ENCODE peak calls at places on chromosomes 7 and 10, in ten cellular contexts. One of them, this sample, is unnamed. For H3K4me1, the result is how much of the 10 kb centered on the place peaks cover.

GRCh38 chr7:73560035-73560835 is 2.7 kb upstream of the BCL7B start:
- DNase-seq in A549: peak
- DNase-seq in HCT116: no peak
- DNase-seq in spleen: no peak
- DNase-seq in heart left ventricle: no peak
- DNase-seq in IMR-90: peak
- DNase-seq in transverse colon: no peak
- DNase-seq in esophagus squamous epithelium: no peak
- DNase-seq in stomach: no peak
- DNase-seq in HepG2: peak
- DNase-seq in this sample: no peak

GRCh38 chr10:96374985-96375830 is 16.4 kb upstream of the OPALIN start:
- DNase-seq in A549: peak
- DNase-seq in HCT116: peak
- DNase-seq in spleen: peak
- DNase-seq in heart left ventricle: peak
- DNase-seq in IMR-90: peak
- DNase-seq in transverse colon: peak
- DNase-seq in esophagus squamous epithelium: no peak
- DNase-seq in stomach: peak
- DNase-seq in HepG2: peak
- DNase-seq in this sample: peak

GRCh38 chr7:47536705-47537611 is 45.0 kb downstream of the TNS3 start:
- DNase-seq in A549: no peak
- DNase-seq in HCT116: no peak
- DNase-seq in spleen: peak
- DNase-seq in heart left ventricle: peak
- DNase-seq in IMR-90: peak
- DNase-seq in transverse colon: peak
- DNase-seq in esophagus squamous epithelium: no peak
- DNase-seq in stomach: peak
- DNase-seq in HepG2: no peak
- DNase-seq in this sample: peak

GRCh38 chr7:158908552-158908951 is 52.2 kb downstream of the DYNC2I1 start:
- DNase-seq in A549: no peak
- DNase-seq in HCT116: no peak
- DNase-seq in spleen: no peak
- DNase-seq in heart left ventricle: no peak
- DNase-seq in IMR-90: no peak
- DNase-seq in transverse colon: no peak
- DNase-seq in esophagus squamous epithelium: no peak
- DNase-seq in stomach: no peak
- DNase-seq in HepG2: no peak
- DNase-seq in this sample: no peak

GRCh38 chr7:47677664-47678063 is 95.8 kb upstream of the TNS3 start:
- DNase-seq in A549: no peak
- DNase-seq in HCT116: no peak
- DNase-seq in spleen: no peak
- DNase-seq in heart left ventricle: no peak
- DNase-seq in IMR-90: no peak
- DNase-seq in transverse colon: no peak
- DNase-seq in esophagus squamous epithelium: no peak
- DNase-seq in stomach: no peak
- DNase-seq in HepG2: no peak
- DNase-seq in this sample: no peak

GRCh38 chr7:44959433-44959951 is 19.3 kb downstream of the MYO1G start:
- DNase-seq in A549: no peak
- DNase-seq in HCT116: no peak
- DNase-seq in spleen: no peak
- DNase-seq in heart left ventricle: no peak
- DNase-seq in IMR-90: peak
- DNase-seq in transverse colon: no peak
- DNase-seq in esophagus squamous epithelium: no peak
- DNase-seq in stomach: no peak
- DNase-seq in HepG2: no peak
- DNase-seq in this sample: no peak

GRCh38 chr7:92754756-92755581 is 81.4 kb downstream of the CDK6 start:
- DNase-seq in A549: no peak
- DNase-seq in HCT116: no peak
- DNase-seq in spleen: no peak
- DNase-seq in heart left ventricle: no peak
- DNase-seq in IMR-90: no peak
- DNase-seq in transverse colon: no peak
- DNase-seq in esophagus squamous epithelium: no peak
- DNase-seq in stomach: no peak
- DNase-seq in HepG2: no peak
- DNase-seq in this sample: no peak

GRCh38 chr10:11440250-11441150 is 170.9 kb downstream of the USP6NL start:
- DNase-seq in A549: no peak
- DNase-seq in HCT116: no peak
- DNase-seq in spleen: no peak
- DNase-seq in heart left ventricle: no peak
- DNase-seq in IMR-90: no peak
- DNase-seq in transverse colon: no peak
- DNase-seq in esophagus squamous epithelium: no peak
- DNase-seq in stomach: no peak
- DNase-seq in HepG2: no peak
- DNase-seq in this sample: no peak

GRCh38 chr10:80463868-80464267 is 9.8 kb downstream of the TSPAN14 start:
- DNase-seq in A549: no peak
- DNase-seq in HCT116: no peak
- DNase-seq in spleen: no peak
- DNase-seq in heart left ventricle: no peak
- DNase-seq in IMR-90: no peak
- DNase-seq in transverse colon: no peak
- DNase-seq in esophagus squamous epithelium: no peak
- DNase-seq in stomach: no peak
- DNase-seq in HepG2: no peak
- DNase-seq in this sample: no peak

GRCh38 chr10:80465839-80466590 is 11.9 kb downstream of the TSPAN14 start:
- DNase-seq in A549: no peak
- DNase-seq in HCT116: no peak
- DNase-seq in spleen: peak
- DNase-seq in heart left ventricle: no peak
- DNase-seq in IMR-90: no peak
- DNase-seq in transverse colon: no peak
- DNase-seq in esophagus squamous epithelium: no peak
- DNase-seq in stomach: no peak
- DNase-seq in HepG2: no peak
- DNase-seq in this sample: no peak

GRCh38 chr10:80466724-80467326 is 12.7 kb downstream of the TSPAN14 start:
- DNase-seq in A549: no peak
- DNase-seq in HCT116: no peak
- DNase-seq in spleen: no peak
- DNase-seq in heart left ventricle: no peak
- DNase-seq in IMR-90: no peak
- DNase-seq in transverse colon: no peak
- DNase-seq in esophagus squamous epithelium: no peak
- DNase-seq in stomach: no peak
- DNase-seq in HepG2: no peak
- DNase-seq in this sample: no peak

GRCh38 chr10:80462986-80463741 is 9.1 kb downstream of the TSPAN14 start:
- DNase-seq in A549: no peak
- DNase-seq in HCT116: no peak
- DNase-seq in spleen: no peak
- DNase-seq in heart left ventricle: no peak
- DNase-seq in IMR-90: peak
- DNase-seq in transverse colon: no peak
- DNase-seq in esophagus squamous epithelium: no peak
- DNase-seq in stomach: no peak
- DNase-seq in HepG2: no peak
- DNase-seq in this sample: no peak

DNA sequence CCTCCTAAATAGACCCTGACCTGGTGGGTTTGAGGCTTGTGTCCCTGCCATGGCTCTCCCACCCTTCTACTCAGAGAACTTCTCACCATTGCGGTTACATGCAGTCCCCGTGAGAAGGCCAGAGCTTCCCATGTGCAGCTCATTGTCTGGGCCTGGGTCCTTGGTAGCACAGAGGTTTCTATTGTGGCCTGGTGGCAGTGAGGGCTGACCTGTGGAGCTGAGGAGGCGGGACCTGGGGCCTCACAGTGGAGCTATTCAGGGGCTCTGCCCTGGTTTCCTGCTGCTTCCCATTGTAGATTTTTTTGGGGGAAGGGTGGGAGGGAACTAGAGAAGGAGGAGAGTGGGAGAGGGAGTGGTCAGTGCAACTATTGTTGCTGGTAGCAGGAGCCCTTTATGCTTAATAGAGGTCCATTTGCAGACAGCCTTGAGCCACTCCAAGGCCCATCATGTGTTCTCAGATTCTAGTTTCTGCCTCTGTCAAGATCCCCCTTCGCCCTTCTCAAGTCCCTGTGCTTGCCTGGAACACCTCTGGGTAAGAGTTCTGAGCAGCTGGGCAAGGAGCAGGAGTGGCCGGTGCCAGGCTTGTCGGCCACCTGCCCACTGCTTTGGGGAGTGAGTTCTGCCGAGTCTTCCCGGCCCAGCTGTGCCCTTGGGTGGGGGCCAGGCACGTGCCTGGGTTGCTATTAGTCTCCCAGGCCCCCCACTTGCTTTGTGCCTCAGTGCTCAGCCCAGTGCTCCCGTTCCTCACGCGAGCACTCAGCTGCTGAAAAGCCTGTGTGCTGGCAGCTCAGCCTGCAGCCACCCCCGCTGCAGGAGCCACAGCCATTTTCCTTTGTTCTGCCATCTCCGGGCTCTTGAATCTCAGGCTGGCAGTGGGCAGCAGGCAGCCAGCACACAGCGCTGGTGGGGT is 10.7 kb downstream of the TSPAN14 start:
- DNase-seq in A549: no peak
- DNase-seq in HCT116: no peak
- DNase-seq in spleen: peak
- DNase-seq in heart left ventricle: peak
- DNase-seq in IMR-90: peak
- DNase-seq in transverse colon: no peak
- DNase-seq in esophagus squamous epithelium: no peak
- DNase-seq in stomach: peak
- DNase-seq in HepG2: peak
- DNase-seq in this sample: no peak
- H3K4me1 ChIP-seq in A549: half or more
- H3K4me1 ChIP-seq in HCT116: half or more
- H3K4me1 ChIP-seq in spleen: half or more
- H3K4me1 ChIP-seq in heart left ventricle: half or more
- H3K4me1 ChIP-seq in IMR-90: under half
- H3K4me1 ChIP-seq in transverse colon: half or more
- H3K4me1 ChIP-seq in esophagus squamous epithelium: half or more
- H3K4me1 ChIP-seq in stomach: half or more
- H3K4me1 ChIP-seq in HepG2: half or more
- H3K4me1 ChIP-seq in this sample: half or more

DNA sequence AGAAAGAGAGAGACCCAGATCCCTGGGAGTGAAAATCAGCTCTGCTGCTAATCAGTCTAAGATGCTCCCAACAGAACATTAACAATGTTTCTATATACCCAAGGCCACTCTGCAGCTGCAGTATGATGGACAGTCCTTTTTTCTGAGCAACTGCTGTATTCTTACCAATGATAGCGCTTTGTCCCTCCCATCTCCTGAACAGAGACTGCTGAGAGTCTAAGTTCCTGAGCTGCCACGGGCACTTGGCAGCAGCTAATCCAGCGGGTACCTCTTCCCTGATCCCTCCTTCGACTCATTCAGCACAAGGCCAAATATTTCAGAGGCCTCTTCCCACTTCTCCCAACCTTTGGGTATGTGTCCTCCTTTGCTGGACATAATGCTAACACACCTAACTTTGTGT is 7.7 kb downstream of the CPVL start:
- DNase-seq in A549: no peak
- DNase-seq in HCT116: no peak
- DNase-seq in spleen: no peak
- DNase-seq in heart left ventricle: no peak
- DNase-seq in IMR-90: no peak
- DNase-seq in transverse colon: no peak
- DNase-seq in esophagus squamous epithelium: no peak
- DNase-seq in stomach: no peak
- DNase-seq in HepG2: no peak
- DNase-seq in this sample: no peak
- H3K27ac ChIP-seq in A549: no peak
- H3K27ac ChIP-seq in HCT116: no peak
- H3K27ac ChIP-seq in spleen: no peak
- H3K27ac ChIP-seq in heart left ventricle: no peak
- H3K27ac ChIP-seq in IMR-90: no peak
- H3K27ac ChIP-seq in transverse colon: no peak
- H3K27ac ChIP-seq in esophagus squamous epithelium: no peak
- H3K27ac ChIP-seq in stomach: no peak
- H3K27ac ChIP-seq in HepG2: no peak
- H3K27ac ChIP-seq in this sample: no peak

DNA sequence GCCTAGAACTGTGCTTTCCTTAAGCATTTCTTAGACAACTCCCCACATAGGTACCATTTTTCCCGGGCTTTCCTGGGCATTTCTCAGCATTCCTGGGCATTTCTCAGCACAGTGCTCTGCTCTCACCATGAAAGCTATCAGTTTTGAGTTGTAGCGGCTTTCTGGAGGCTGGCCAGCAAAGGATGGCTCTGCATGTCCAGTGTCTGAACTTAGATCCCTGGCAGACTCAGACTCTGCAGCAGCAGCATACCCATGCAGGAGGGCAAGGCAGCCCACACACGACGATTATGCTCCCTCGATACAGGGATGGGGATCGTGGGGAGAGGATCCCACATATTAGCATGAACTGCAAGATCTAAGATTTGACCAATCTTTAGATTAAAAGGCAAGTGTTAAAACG is 248.9 kb upstream of the MKI67 start:
- DNase-seq in A549: no peak
- DNase-seq in HCT116: no peak
- DNase-seq in spleen: no peak
- DNase-seq in heart left ventricle: no peak
- DNase-seq in IMR-90: no peak
- DNase-seq in transverse colon: no peak
- DNase-seq in esophagus squamous epithelium: no peak
- DNase-seq in stomach: no peak
- DNase-seq in HepG2: no peak
- DNase-seq in this sample: no peak
- TF ChIP-seq POLR2A in A549: no peak
- TF ChIP-seq POLR2A in HCT116: no peak
- TF ChIP-seq POLR2A in spleen: no peak
- TF ChIP-seq POLR2A in heart left ventricle: no peak
- TF ChIP-seq POLR2A in IMR-90: no peak
- TF ChIP-seq POLR2A in transverse colon: no peak
- TF ChIP-seq POLR2A in esophagus squamous epithelium: no peak
- TF ChIP-seq POLR2A in stomach: no peak
- TF ChIP-seq POLR2A in HepG2: no peak
- TF ChIP-seq POLR2A in this sample: no peak

GRCh38 chr10:83930-84530 is 34.9 kb upstream of the TUBB8 start:
- DNase-seq in A549: no peak
- DNase-seq in HCT116: no peak
- DNase-seq in spleen: no peak
- DNase-seq in heart left ventricle: no peak
- DNase-seq in IMR-90: no peak
- DNase-seq in transverse colon: no peak
- DNase-seq in esophagus squamous epithelium: no peak
- DNase-seq in stomach: no peak
- DNase-seq in HepG2: no peak
- DNase-seq in this sample: no peak

GRCh38 chr10:79816-80215 is 30.7 kb upstream of the TUBB8 start:
- DNase-seq in A549: no peak
- DNase-seq in HCT116: no peak
- DNase-seq in spleen: no peak
- DNase-seq in heart left ventricle: no peak
- DNase-seq in IMR-90: no peak
- DNase-seq in transverse colon: no peak
- DNase-seq in esophagus squamous epithelium: no peak
- DNase-seq in stomach: no peak
- DNase-seq in HepG2: no peak
- DNase-seq in this sample: no peak

GRCh38 chr10:80477-81105 is 31.5 kb upstream of the TUBB8 start:
- DNase-seq in A549: no peak
- DNase-seq in HCT116: no peak
- DNase-seq in spleen: no peak
- DNase-seq in heart left ventricle: no peak
- DNase-seq in IMR-90: no peak
- DNase-seq in transverse colon: no peak
- DNase-seq in esophagus squamous epithelium: no peak
- DNase-seq in stomach: no peak
- DNase-seq in HepG2: no peak
- DNase-seq in this sample: no peak

DNA sequence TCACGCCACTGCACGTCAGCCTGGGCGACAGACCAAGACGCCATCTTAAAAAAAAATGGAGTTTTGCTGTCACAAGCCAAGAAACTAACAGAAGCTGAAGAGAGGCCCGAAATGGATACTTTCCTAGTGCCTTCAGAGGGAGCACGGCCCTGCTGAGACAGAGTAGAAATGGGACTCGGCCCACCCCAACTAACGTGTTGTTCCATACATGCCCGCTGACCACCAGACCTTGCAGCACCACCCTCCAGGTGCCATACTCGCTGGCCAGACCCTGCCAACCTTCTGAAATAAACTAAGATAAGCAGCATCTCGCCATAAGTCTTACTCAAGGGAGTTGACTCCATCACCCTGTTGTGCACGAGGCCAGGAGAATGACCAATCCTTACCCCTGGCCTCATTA is 29.5 kb upstream of the TUBB8 start:
- DNase-seq in A549: no peak
- DNase-seq in HCT116: no peak
- DNase-seq in spleen: no peak
- DNase-seq in heart left ventricle: no peak
- DNase-seq in IMR-90: no peak
- DNase-seq in transverse colon: no peak
- DNase-seq in esophagus squamous epithelium: no peak
- DNase-seq in stomach: no peak
- DNase-seq in HepG2: no peak
- DNase-seq in this sample: no peak
- H3K4me1 ChIP-seq in A549: under half
- H3K4me1 ChIP-seq in HCT116: under half
- H3K4me1 ChIP-seq in spleen: under half
- H3K4me1 ChIP-seq in heart left ventricle: under half
- H3K4me1 ChIP-seq in IMR-90: under half
- H3K4me1 ChIP-seq in transverse colon: under half
- H3K4me1 ChIP-seq in esophagus squamous epithelium: under half
- H3K4me1 ChIP-seq in stomach: under half
- H3K4me1 ChIP-seq in HepG2: under half
- H3K4me1 ChIP-seq in this sample: under half

This sample was measured in prostate gland.